ENCODE peak calls at places on chromosomes 1 and 21, in four cellular contexts. T, J, A and X are unnamed samples.

GRCh38 chr1:50335036-50335435 is 88.2 kb downstream of the DMRTA2 start:
- DNase-seq in T (no peak), J (no peak), A (no peak), X (no peak)

GRCh38 chr21:35226302-35226701 is 177.2 kb upstream of the RUNX1 start:
- DNase-seq in T (peak; percentile 45), J (no peak), A (no peak), X (no peak)

GRCh38 chr1:88984553-88984945 is 7.9 kb downstream of the KYAT3 start:
- DNase-seq in T (no peak), J (no peak), A (no peak), X (no peak)

GRCh38 chr1:56948403-56949023 is 17.3 kb downstream of the C8B start:
- DNase-seq in T (no peak), J (no peak), A (no peak), X (no peak)

GRCh38 chr1:31750858-31751638 is 13.1 kb downstream of the ADGRB2 start:
- DNase-seq in T (no peak), J (no peak), A (no peak), X (no peak)

GRCh38 chr1:25711555-25712298 is 88.3 kb upstream of the SELENON start:
- DNase-seq in T (no peak), J (peak; percentile 46), A (peak; percentile 70), X (no peak)

GRCh38 chr1:83998205-83998598 is 730 bp downstream of the TTLL7 start:
- DNase-seq in T (no peak), J (no peak), A (no peak), X (no peak)

GRCh38 chr1:52551476-52552235 is 1.2 kb downstream of the TUT4 start:
- DNase-seq in T (no peak), J (peak; percentile 21), A (no peak), X (no peak)

GRCh38 chr1:248924696-248925532 is 18.9 kb downstream of the PGBD2 start:
- DNase-seq in T (peak; percentile 55), J (peak; percentile 14), A (no peak), X (no peak)